ENCODE peak calls at places on chromosomes 6 and 20, in four cellular contexts. V, J, S and T are unnamed samples.

GRCh38 chr6:18260448-18261106 is 3.8 kb downstream of the DEK start:
- DNase-seq in J (no peak), V (no peak), S (no peak), T (no peak)

GRCh38 chr20:3933126-3933684 is 44.0 kb downstream of the PANK2 start:
- DNase-seq in V (no peak), S (no peak), J (no peak), T (no peak)

GRCh38 chr6:150392452-150393220 is 23.8 kb downstream of the IYD start:
- DNase-seq in V (no peak), S (no peak), J (no peak), T (no peak)

GRCh38 chr20:6769953-6770831 is 2.7 kb downstream of the BMP2 start:
- DNase-seq in S (peak), V (peak), J (no peak), T (peak)

GRCh38 chr6:135451617-135452190 is 45.8 kb downstream of the AHI1 start:
- DNase-seq in V (no peak), J (peak), S (no peak), T (no peak)

GRCh38 chr6:5422321-5422915 is 161.1 kb downstream of the FARS2 start:
- DNase-seq in J (peak), V (no peak), S (no peak), T (peak)

GRCh38 chr20:33793011-33793931 is 17.9 kb upstream of the CHMP4B start:
- DNase-seq in S (no peak), J (no peak), V (no peak), T (no peak)

GRCh38 chr6:149031545-149032317 is 284.9 kb downstream of the UST start:
- DNase-seq in J (no peak), V (no peak), S (no peak), T (no peak)

GRCh38 chr6:111503194-111503593 is 20.2 kb upstream of the REV3L start:
- DNase-seq in J (no peak), V (no peak), S (no peak), T (no peak)

GRCh38 chr6:32852018-32852843 is 1.3 kb downstream of the TAP1 start:
- DNase-seq in S (no peak), V (no peak), J (no peak), T (no peak)

GRCh38 chr6:33172307-33173227 is 19.7 kb downstream of the COL11A2 start:
- DNase-seq in J (no peak), V (no peak), S (no peak), T (peak)

GRCh38 chr20:21228511-21228910 is 74.6 kb upstream of the XRN2 start:
- DNase-seq in J (no peak), V (no peak), S (no peak), T (no peak)

GRCh38 chr6:35474978-35475570 is 6.9 kb downstream of the RPL10A start:
- DNase-seq in S (no peak), J (no peak), V (no peak), T (no peak)

GRCh38 chr20:45323731-45324130 is 15.6 kb upstream of the MATN4 start:
- DNase-seq in J (no peak), S (no peak), V (no peak), T (no peak)

GRCh38 chr20:46311039-46311650 is 2.8 kb upstream of the CDH22 start:
- DNase-seq in S (no peak), J (no peak), V (no peak), T (no peak)

GRCh38 chr6:32554269-32554919 is 24.3 kb upstream of the HLA-DRB5 start:
- DNase-seq in S (no peak), J (no peak), V (no peak), T (no peak)

GRCh38 chr20:52493177-52493711 is 301.7 kb upstream of the ZFP64 start:
- DNase-seq in V (no peak), J (no peak), S (no peak), T (peak)

GRCh38 chr6:157304840-157305675 is 18.3 kb downstream of the TMEM242 start:
- DNase-seq in S (no peak), J (no peak), V (no peak), T (peak)

GRCh38 chr6:35173068-35174042 is 32.2 kb upstream of the TCP11 start:
- DNase-seq in J (no peak), S (no peak), V (no peak), T (no peak)

GRCh38 chr6:21931641-21932335 is 338.2 kb downstream of the SOX4 start:
- DNase-seq in S (no peak), V (no peak), J (no peak), T (no peak)

GRCh38 chr20:44752099-44752931 is 6.7 kb downstream of the KCNK15 start:
- DNase-seq in J (no peak), V (no peak), S (no peak), T (no peak)

GRCh38 chr6:17885079-17885478 is 102.4 kb downstream of the KIF13A start:
- DNase-seq in S (no peak), J (no peak), V (no peak), T (no peak)

GRCh38 chr6:136089885-136090284 is 160.2 kb downstream of the MTFR2 start:
- DNase-seq in J (no peak), S (no peak), V (no peak), T (no peak)

GRCh38 chr6:124028117-124028516 is 224.5 kb downstream of the NKAIN2 start:
- DNase-seq in V (no peak), J (no peak), S (no peak), T (no peak)

GRCh38 chr6:34375833-34376232 is 16.6 kb downstream of the NUDT3 start:
- DNase-seq in V (no peak), J (no peak), S (no peak), T (no peak)

GRCh38 chr20:57056651-57057050 is 209.8 kb downstream of the BMP7 start:
- DNase-seq in S (no peak), V (no peak), J (no peak), T (no peak)

GRCh38 chr20:3042621-3043020 is 801 bp upstream of the GNRH2 start:
- DNase-seq in V (no peak), J (no peak), S (no peak), T (no peak)

GRCh38 chr6:25302677-25303128 is 23.5 kb downstream of the CARMIL1 start:
- DNase-seq in J (no peak), S (peak), V (peak), T (no peak)

GRCh38 chr20:22848364-22848763 is 186.7 kb upstream of the SSTR4 start:
- DNase-seq in S (no peak), V (no peak), J (no peak), T (no peak)

GRCh38 chr6:89146748-89147715 is 1.2 kb downstream of the PM20D2 start:
- DNase-seq in S (no peak), V (no peak), J (no peak), T (no peak)

GRCh38 chr6:63804381-63804956 is 168.9 kb downstream of the PHF3 start:
- DNase-seq in J (peak), V (no peak), S (no peak), T (no peak)

GRCh38 chr20:50245561-50246366 is 55.1 kb downstream of the CEBPB start:
- DNase-seq in V (no peak), S (no peak), J (no peak), T (no peak)

GRCh38 chr6:108438918-108439317 is 121.8 kb upstream of the FOXO3 start:
- DNase-seq in J (no peak), V (no peak), S (no peak), T (no peak)

GRCh38 chr20:658202-658601 is 5.2 kb upstream of the SRXN1 start:
- DNase-seq in V (no peak), J (no peak), S (no peak), T (no peak)
- TF ChIP-seq CTCF in V (no peak), J (no peak), S (no peak), T (no peak)

DNA sequence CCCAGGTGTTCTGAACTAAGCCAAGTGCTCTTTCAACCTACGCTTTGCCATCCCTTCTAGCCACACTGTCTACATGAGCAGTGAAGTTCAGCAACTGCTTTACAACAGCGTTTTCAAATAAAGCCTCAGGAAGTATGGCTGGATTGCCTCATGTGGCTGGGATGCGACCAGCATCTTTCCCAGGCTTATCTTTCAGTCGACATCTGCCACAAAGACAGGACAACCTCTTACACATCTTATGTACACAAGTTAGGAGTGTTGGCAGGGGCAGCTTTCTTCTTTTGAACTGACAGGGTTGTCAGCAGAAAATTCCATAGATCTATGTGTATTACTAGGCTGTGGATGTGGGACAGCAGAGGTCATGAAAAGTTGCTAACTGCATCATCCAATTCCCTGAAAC is 48.2 kb downstream of the PLAGL1 start:
- DNase-seq in J (no peak), S (no peak), V (no peak), T (no peak)
- TF ChIP-seq CTCF in J (no peak), S (no peak), V (no peak), T (no peak)

GRCh38 chr20:55205684-55206083 is 730.3 kb downstream of the DOK5 start:
- DNase-seq in J (no peak), S (no peak), V (no peak), T (no peak)
- TF ChIP-seq CTCF in J (no peak), S (no peak), V (no peak), T (no peak)

GRCh38 chr20:13302647-13303425 is 81.8 kb downstream of the ISM1 start:
- DNase-seq in S (peak), J (no peak), V (no peak), T (peak)
- TF ChIP-seq CTCF in S (peak), J (peak), V (peak), T (peak)

DNA sequence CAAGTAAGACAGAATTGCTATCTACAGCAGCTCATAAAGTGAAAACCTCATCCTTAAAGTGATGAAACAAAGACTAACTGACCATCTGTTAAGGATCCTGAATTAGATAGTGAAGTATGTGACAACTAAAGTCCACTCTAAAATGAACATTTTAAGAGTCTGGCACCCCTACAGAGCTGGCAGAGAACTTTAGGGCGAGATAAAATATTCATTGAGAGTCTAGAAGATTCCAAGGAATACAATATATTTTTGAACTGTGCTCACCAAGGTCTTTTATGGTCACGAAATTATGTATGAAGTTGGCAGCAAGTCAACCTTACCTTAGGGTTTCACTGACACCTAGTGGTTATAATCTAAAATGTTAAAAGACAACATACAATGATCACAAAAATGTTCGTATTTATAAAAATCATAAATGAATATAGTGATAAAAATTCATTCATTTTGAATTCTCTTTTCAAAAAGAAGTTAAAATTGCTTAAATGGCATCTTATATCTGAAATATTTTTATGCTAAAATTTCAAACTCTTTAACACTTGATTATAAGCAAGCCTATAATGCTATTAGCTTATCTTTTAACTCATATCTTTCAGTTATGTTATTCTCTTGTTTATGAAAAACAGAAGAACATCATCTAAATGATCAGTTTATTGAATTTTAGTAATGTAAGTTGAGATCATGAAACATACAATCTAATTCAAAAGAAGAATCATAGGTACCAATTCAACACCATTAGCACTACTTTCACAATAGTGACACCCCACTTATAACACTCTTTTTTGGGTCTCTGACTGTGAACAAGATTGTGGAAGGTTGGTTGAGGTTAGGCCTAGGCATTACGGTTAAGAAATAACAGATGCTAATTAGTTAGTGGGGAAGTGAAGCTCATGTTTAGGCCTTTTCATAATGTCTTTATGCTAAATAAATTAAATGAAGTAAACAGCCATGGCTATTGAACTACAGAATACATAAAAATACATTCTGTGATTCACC is 27.5 kb downstream of the RSPH3 start:
- DNase-seq in V (no peak), J (peak), S (no peak), T (no peak)
- TF ChIP-seq CTCF in V (peak), J (peak), S (peak), T (peak)

DNA sequence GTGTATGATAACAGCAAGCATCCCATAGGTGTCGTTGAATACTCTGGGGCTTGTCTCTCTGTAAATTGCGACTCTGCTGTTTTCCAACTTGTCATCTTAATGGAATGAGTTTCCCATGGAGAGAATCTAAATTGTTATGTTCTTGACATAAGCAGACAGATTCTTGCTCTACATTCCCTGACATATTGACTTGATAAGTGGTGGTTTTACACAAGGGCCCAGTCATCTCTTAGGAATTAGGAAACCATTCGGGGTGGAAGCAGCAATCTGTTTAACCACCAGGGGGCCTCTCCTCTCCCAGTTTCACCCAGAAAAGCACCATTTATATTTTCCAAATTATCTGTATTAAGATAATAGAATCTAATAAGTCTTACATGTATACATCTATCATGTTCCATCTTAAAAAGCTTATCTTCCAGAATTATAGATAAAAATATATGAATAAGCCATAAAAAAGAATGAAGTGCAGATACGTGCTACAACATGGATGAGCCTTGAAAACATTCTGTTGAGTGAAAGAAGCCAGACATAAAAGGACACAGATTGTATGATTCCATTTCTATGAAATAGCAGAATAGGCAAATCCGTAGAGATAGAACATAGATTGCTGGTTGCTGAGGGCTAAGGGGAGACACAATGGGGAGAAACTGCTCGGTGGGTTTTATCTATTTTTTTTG is 23.1 kb upstream of the MROH8 start:
- DNase-seq in V (peak), J (peak), S (no peak), T (peak)
- TF ChIP-seq CTCF in V (peak), J (peak), S (peak), T (peak)

DNA sequence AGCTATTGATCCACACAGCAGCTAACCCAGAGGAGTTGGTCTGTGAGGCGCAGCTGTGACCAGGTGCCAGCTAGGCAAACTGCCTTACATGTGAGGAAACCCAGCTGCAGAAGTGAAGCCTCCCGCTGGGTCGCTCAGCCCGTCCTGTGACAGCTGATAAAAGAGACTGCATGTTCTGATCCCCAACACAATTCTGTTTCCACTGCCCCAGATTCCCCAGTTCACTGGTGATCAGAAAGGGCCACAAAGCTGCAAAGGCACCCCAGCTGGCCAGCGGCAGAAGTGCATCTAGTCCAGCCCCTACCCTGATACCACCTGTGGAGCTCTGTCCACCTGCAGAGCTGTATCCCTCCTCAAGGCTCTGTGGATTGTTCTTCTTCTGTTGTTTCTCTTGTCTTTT is 64.5 kb downstream of the CTNNBL1 start:
- DNase-seq in S (no peak), V (no peak), J (no peak), T (peak)
- TF ChIP-seq CTCF in S (peak), V (no peak), J (peak), T (peak)

GRCh38 chr6:29107758-29108157 is at the start of gene OR2J3:
- DNase-seq in V (no peak), J (no peak), S (no peak), T (no peak)

DNA sequence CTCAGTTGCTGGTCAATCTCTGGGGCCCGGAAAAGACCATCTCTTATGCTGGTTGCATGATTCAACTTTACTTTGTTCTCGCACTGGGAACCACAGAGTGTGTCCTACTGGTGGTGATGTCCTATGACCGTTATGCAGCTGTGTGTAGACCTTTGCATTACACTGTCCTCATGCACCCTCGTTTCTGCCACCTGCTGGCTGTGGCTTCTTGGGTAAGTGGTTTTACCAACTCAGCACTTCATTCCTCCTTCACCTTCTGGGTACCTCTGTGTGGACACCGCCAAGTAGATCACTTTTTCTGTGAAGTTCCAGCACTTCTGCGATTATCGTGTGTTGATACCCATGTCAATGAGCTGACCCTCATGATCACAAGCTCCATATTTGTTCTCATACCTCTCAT is 4.3 kb downstream of the OR2J3 start:
- DNase-seq in V (no peak), S (no peak), J (no peak), T (no peak)
- TF ChIP-seq CTCF in V (no peak), S (no peak), J (peak), T (no peak)